ENCODE peak calls at places on chromosomes 12 and 14, in six cellular contexts. One of them, this sample, is unnamed.

GRCh38 chr14:69153848-69154208 is 909 bp upstream of the DCAF5 start:
- DNase-seq in H9: no peak
- DNase-seq in fibroblast of mammary gland: peak; percentile 37
- DNase-seq in astrocyte: peak; percentile 29
- DNase-seq in Calu3: no peak
- DNase-seq in activated B cell treated with CpG ODN at 0.5 μM for 24 hours: no peak
- DNase-seq in this sample: peak; percentile 26

GRCh38 chr12:52248541-52249035 is 15.5 kb downstream of the KRT7 start:
- DNase-seq in H9: peak; percentile 30
- DNase-seq in fibroblast of mammary gland: no peak
- DNase-seq in astrocyte: no peak
- DNase-seq in Calu3: peak; percentile 7
- DNase-seq in activated B cell treated with CpG ODN at 0.5 μM for 24 hours: no peak
- DNase-seq in this sample: no peak

GRCh38 chr12:130728158-130729058 is 12.3 kb upstream of the RIMBP2 start:
- DNase-seq in H9: peak; percentile 28
- DNase-seq in fibroblast of mammary gland: no peak
- DNase-seq in astrocyte: no peak
- DNase-seq in Calu3: no peak
- DNase-seq in activated B cell treated with CpG ODN at 0.5 μM for 24 hours: no peak
- DNase-seq in this sample: no peak

GRCh38 chr12:2306012-2306411 is 253.2 kb downstream of the CACNA1C start:
- DNase-seq in H9: peak; percentile 73
- DNase-seq in fibroblast of mammary gland: no peak
- DNase-seq in astrocyte: peak; percentile 49
- DNase-seq in Calu3: no peak
- DNase-seq in activated B cell treated with CpG ODN at 0.5 μM for 24 hours: no peak
- DNase-seq in this sample: no peak

GRCh38 chr14:20412422-20412821 is 879 bp downstream of the TEP1 start:
- DNase-seq in H9: no peak
- DNase-seq in fibroblast of mammary gland: no peak
- DNase-seq in astrocyte: no peak
- DNase-seq in Calu3: no peak
- DNase-seq in activated B cell treated with CpG ODN at 0.5 μM for 24 hours: no peak
- DNase-seq in this sample: peak; percentile 53

GRCh38 chr12:28012333-28012918 is 39.9 kb upstream of the PTHLH start:
- DNase-seq in H9: no peak
- DNase-seq in fibroblast of mammary gland: no peak
- DNase-seq in astrocyte: no peak
- DNase-seq in Calu3: no peak
- DNase-seq in activated B cell treated with CpG ODN at 0.5 μM for 24 hours: no peak
- DNase-seq in this sample: no peak

GRCh38 chr12:68560823-68561422 is 49.8 kb upstream of the RAP1B start:
- DNase-seq in H9: no peak
- DNase-seq in fibroblast of mammary gland: no peak
- DNase-seq in astrocyte: no peak
- DNase-seq in Calu3: no peak
- DNase-seq in activated B cell treated with CpG ODN at 0.5 μM for 24 hours: no peak
- DNase-seq in this sample: no peak

GRCh38 chr14:79515158-79515557 is 696.1 kb downstream of the DIO2 start:
- DNase-seq in H9: no peak
- DNase-seq in fibroblast of mammary gland: peak; percentile 11
- DNase-seq in astrocyte: no peak
- DNase-seq in Calu3: no peak
- DNase-seq in activated B cell treated with CpG ODN at 0.5 μM for 24 hours: no peak
- DNase-seq in this sample: no peak

GRCh38 chr12:89950421-89950820 is 241.8 kb upstream of the ATP2B1 start:
- DNase-seq in H9: no peak
- DNase-seq in fibroblast of mammary gland: peak; percentile 15
- DNase-seq in astrocyte: no peak
- DNase-seq in Calu3: no peak
- DNase-seq in activated B cell treated with CpG ODN at 0.5 μM for 24 hours: no peak
- DNase-seq in this sample: no peak

GRCh38 chr12:45726594-45727300 is 2.8 kb upstream of the ARID2 start:
- DNase-seq in H9: peak; percentile 48
- DNase-seq in fibroblast of mammary gland: peak; percentile 31
- DNase-seq in astrocyte: peak; percentile 17
- DNase-seq in Calu3: peak; percentile 16
- DNase-seq in activated B cell treated with CpG ODN at 0.5 μM for 24 hours: peak; percentile 46
- DNase-seq in this sample: peak; percentile 20

GRCh38 chr14:72743626-72744025 is 150.3 kb downstream of the DPF3 start:
- DNase-seq in H9: no peak
- DNase-seq in fibroblast of mammary gland: no peak
- DNase-seq in astrocyte: no peak
- DNase-seq in Calu3: no peak
- DNase-seq in activated B cell treated with CpG ODN at 0.5 μM for 24 hours: no peak
- DNase-seq in this sample: no peak

GRCh38 chr12:14408208-14408607 is 42.7 kb downstream of the ATF7IP start:
- DNase-seq in H9: no peak
- DNase-seq in fibroblast of mammary gland: peak; percentile 59
- DNase-seq in astrocyte: peak; percentile 51
- DNase-seq in Calu3: no peak
- DNase-seq in activated B cell treated with CpG ODN at 0.5 μM for 24 hours: no peak
- DNase-seq in this sample: no peak

GRCh38 chr12:26246483-26247164 is 51.3 kb downstream of the SSPN start:
- DNase-seq in H9: no peak
- DNase-seq in fibroblast of mammary gland: no peak
- DNase-seq in astrocyte: no peak
- DNase-seq in Calu3: peak; percentile 87
- DNase-seq in activated B cell treated with CpG ODN at 0.5 μM for 24 hours: no peak
- DNase-seq in this sample: no peak

GRCh38 chr12:76123301-76124212 is 39.1 kb upstream of the NAP1L1 start:
- DNase-seq in H9: no peak
- DNase-seq in fibroblast of mammary gland: peak; percentile 59
- DNase-seq in astrocyte: peak; percentile 61
- DNase-seq in Calu3: no peak
- DNase-seq in activated B cell treated with CpG ODN at 0.5 μM for 24 hours: no peak
- DNase-seq in this sample: no peak

GRCh38 chr12:29350080-29350479 is 30.9 kb downstream of the ERGIC2 start:
- DNase-seq in H9: no peak
- DNase-seq in fibroblast of mammary gland: peak; percentile 52
- DNase-seq in astrocyte: peak; percentile 25
- DNase-seq in Calu3: no peak
- DNase-seq in activated B cell treated with CpG ODN at 0.5 μM for 24 hours: no peak
- DNase-seq in this sample: no peak

GRCh38 chr12:80582431-80582830 is 125.0 kb upstream of the MYF6 start:
- DNase-seq in H9: no peak
- DNase-seq in fibroblast of mammary gland: no peak
- DNase-seq in astrocyte: no peak
- DNase-seq in Calu3: no peak
- DNase-seq in activated B cell treated with CpG ODN at 0.5 μM for 24 hours: no peak
- DNase-seq in this sample: no peak

GRCh38 chr12:45388545-45388944 is 172.7 kb downstream of the ANO6 start:
- DNase-seq in H9: no peak
- DNase-seq in fibroblast of mammary gland: peak; percentile 60
- DNase-seq in astrocyte: peak; percentile 30
- DNase-seq in Calu3: peak; percentile 8
- DNase-seq in activated B cell treated with CpG ODN at 0.5 μM for 24 hours: no peak
- DNase-seq in this sample: no peak

GRCh38 chr12:93441111-93441616 is 583 bp downstream of the UBE2N start:
- DNase-seq in H9: peak; percentile 38
- DNase-seq in fibroblast of mammary gland: no peak
- DNase-seq in astrocyte: no peak
- DNase-seq in Calu3: peak; percentile 52
- DNase-seq in activated B cell treated with CpG ODN at 0.5 μM for 24 hours: no peak
- DNase-seq in this sample: peak; percentile 48

GRCh38 chr12:1917172-1918070 is 1.0 kb downstream of the CACNA2D4 start:
- DNase-seq in H9: peak; percentile 22
- DNase-seq in fibroblast of mammary gland: no peak
- DNase-seq in astrocyte: no peak
- DNase-seq in Calu3: no peak
- DNase-seq in activated B cell treated with CpG ODN at 0.5 μM for 24 hours: no peak
- DNase-seq in this sample: peak; percentile 17

GRCh38 chr14:76930549-76930948 is 98.0 kb downstream of the IRF2BPL start:
- DNase-seq in H9: no peak
- DNase-seq in fibroblast of mammary gland: no peak
- DNase-seq in astrocyte: no peak
- DNase-seq in Calu3: no peak
- DNase-seq in activated B cell treated with CpG ODN at 0.5 μM for 24 hours: no peak
- DNase-seq in this sample: no peak

GRCh38 chr14:97401714-97402113 is 604.5 kb downstream of the VRK1 start:
- DNase-seq in H9: no peak
- DNase-seq in fibroblast of mammary gland: no peak
- DNase-seq in astrocyte: no peak
- DNase-seq in Calu3: no peak
- DNase-seq in activated B cell treated with CpG ODN at 0.5 μM for 24 hours: no peak
- DNase-seq in this sample: no peak

GRCh38 chr12:28795306-28795705 is 353.8 kb upstream of the FAR2 start:
- DNase-seq in H9: no peak
- DNase-seq in fibroblast of mammary gland: peak; percentile 47
- DNase-seq in astrocyte: peak; percentile 36
- DNase-seq in Calu3: no peak
- DNase-seq in activated B cell treated with CpG ODN at 0.5 μM for 24 hours: no peak
- DNase-seq in this sample: no peak

GRCh38 chr12:67161322-67161918 is 107.7 kb upstream of the CAND1 start:
- DNase-seq in H9: peak; percentile 46
- DNase-seq in fibroblast of mammary gland: peak; percentile 53
- DNase-seq in astrocyte: peak; percentile 12
- DNase-seq in Calu3: peak; percentile 59
- DNase-seq in activated B cell treated with CpG ODN at 0.5 μM for 24 hours: no peak
- DNase-seq in this sample: peak; percentile 41

GRCh38 chr14:88323520-88324199 is 591 bp upstream of the KCNK10 start:
- DNase-seq in H9: peak; percentile 64
- DNase-seq in fibroblast of mammary gland: peak; percentile 4
- DNase-seq in astrocyte: no peak
- DNase-seq in Calu3: peak; percentile 6
- DNase-seq in activated B cell treated with CpG ODN at 0.5 μM for 24 hours: peak; percentile 30
- DNase-seq in this sample: peak; percentile 87

GRCh38 chr14:90561031-90561430 is 164.2 kb downstream of the CALM1 start:
- DNase-seq in H9: no peak
- DNase-seq in fibroblast of mammary gland: no peak
- DNase-seq in astrocyte: no peak
- DNase-seq in Calu3: no peak
- DNase-seq in activated B cell treated with CpG ODN at 0.5 μM for 24 hours: no peak
- DNase-seq in this sample: no peak

GRCh38 chr12:131568336-131568735 is 142.6 kb upstream of the SFSWAP start:
- DNase-seq in H9: no peak
- DNase-seq in fibroblast of mammary gland: no peak
- DNase-seq in astrocyte: no peak
- DNase-seq in Calu3: no peak
- DNase-seq in activated B cell treated with CpG ODN at 0.5 μM for 24 hours: no peak
- DNase-seq in this sample: no peak

GRCh38 chr14:52413729-52414453 is 99.8 kb downstream of the PTGER2 start:
- DNase-seq in H9: no peak
- DNase-seq in fibroblast of mammary gland: peak; percentile 91
- DNase-seq in astrocyte: no peak
- DNase-seq in Calu3: no peak
- DNase-seq in activated B cell treated with CpG ODN at 0.5 μM for 24 hours: no peak
- DNase-seq in this sample: no peak

GRCh38 chr14:30655124-30655523 is 33.0 kb downstream of the SCFD1 start:
- DNase-seq in H9: no peak
- DNase-seq in fibroblast of mammary gland: peak; percentile 38
- DNase-seq in astrocyte: no peak
- DNase-seq in Calu3: no peak
- DNase-seq in activated B cell treated with CpG ODN at 0.5 μM for 24 hours: no peak
- DNase-seq in this sample: no peak

GRCh38 chr12:47818701-47819543 is 781 bp downstream of the HDAC7 start:
- DNase-seq in H9: peak; percentile 74
- DNase-seq in fibroblast of mammary gland: no peak
- DNase-seq in astrocyte: no peak
- DNase-seq in Calu3: peak; percentile 52
- DNase-seq in activated B cell treated with CpG ODN at 0.5 μM for 24 hours: peak; percentile 59
- DNase-seq in this sample: peak; percentile 83

GRCh38 chr14:76920572-76921175 is 94.5 kb downstream of the LRRC74A start:
- DNase-seq in H9: peak; percentile 64
- DNase-seq in fibroblast of mammary gland: peak; percentile 31
- DNase-seq in astrocyte: peak; percentile 16
- DNase-seq in Calu3: no peak
- DNase-seq in activated B cell treated with CpG ODN at 0.5 μM for 24 hours: no peak
- DNase-seq in this sample: no peak

GRCh38 chr14:49620182-49621113 is at the start of the genes MGAT2 and RPL36AL:
- DNase-seq in H9: peak; percentile 99
- DNase-seq in fibroblast of mammary gland: peak; percentile 99
- DNase-seq in astrocyte: peak; percentile 98
- DNase-seq in Calu3: peak; percentile 99
- DNase-seq in activated B cell treated with CpG ODN at 0.5 μM for 24 hours: peak; percentile 90
- DNase-seq in this sample: peak; percentile 98
- TF ChIP-seq CTCF in H9: peak; percentile 42
- TF ChIP-seq CTCF in fibroblast of mammary gland: peak; percentile 5
- TF ChIP-seq CTCF in astrocyte: no peak
- TF ChIP-seq CTCF in Calu3: no peak
- TF ChIP-seq CTCF in activated B cell treated with CpG ODN at 0.5 μM for 24 hours: no peak
- TF ChIP-seq CTCF in this sample: no peak

DNA sequence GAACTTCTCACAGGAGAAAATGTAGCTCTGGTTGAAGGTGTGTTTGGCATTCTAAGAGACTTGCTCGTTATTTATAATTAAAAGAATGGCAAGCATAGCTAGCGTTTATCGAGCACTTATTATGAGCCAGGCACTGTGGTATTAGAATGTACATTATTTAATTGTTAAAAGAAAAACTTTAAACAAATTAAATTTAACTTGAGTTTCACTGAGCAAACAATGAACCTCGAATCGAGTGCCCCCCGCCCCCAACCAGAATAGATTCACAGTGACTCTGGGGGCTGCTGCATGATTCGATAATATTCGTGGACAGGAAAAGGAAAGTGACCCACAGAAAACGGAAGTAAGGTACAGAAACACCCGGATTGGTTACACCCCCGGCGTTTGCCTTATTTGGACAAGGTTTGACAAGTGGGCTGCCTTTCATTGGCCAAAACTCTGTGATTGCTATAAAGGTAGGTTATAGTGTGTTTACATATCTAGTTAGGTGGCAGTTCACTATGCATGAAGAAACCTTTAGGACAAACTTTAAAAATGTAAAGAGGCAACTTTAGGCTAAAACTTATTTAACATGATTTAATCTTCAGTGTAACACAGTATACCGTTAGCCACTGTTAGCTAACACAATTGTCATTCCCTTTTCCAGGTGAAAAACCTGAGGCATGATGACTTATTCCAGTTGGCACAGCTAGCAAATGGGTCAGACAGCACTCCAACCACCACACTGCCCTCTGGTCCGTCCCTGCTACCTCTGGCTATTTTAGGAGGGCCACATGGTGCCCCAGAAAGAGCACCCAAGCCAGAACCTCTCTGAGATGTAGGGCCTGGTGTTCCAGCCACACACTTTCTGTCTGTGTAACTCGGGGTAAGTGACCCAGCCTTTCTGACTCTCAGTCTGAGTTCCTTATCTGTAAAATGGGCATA is 7.1 kb downstream of the SCNN1A start:
- DNase-seq in H9: no peak
- DNase-seq in fibroblast of mammary gland: no peak
- DNase-seq in astrocyte: no peak
- DNase-seq in Calu3: no peak
- DNase-seq in activated B cell treated with CpG ODN at 0.5 μM for 24 hours: no peak
- DNase-seq in this sample: no peak
- TF ChIP-seq CTCF in H9: no peak
- TF ChIP-seq CTCF in fibroblast of mammary gland: no peak
- TF ChIP-seq CTCF in astrocyte: no peak
- TF ChIP-seq CTCF in Calu3: no peak
- TF ChIP-seq CTCF in activated B cell treated with CpG ODN at 0.5 μM for 24 hours: no peak
- TF ChIP-seq CTCF in this sample: no peak

GRCh38 chr12:124913474-124914391 is 717 bp downstream of the UBC start:
- DNase-seq in H9: peak; percentile 85
- DNase-seq in fibroblast of mammary gland: peak; percentile 71
- DNase-seq in astrocyte: peak; percentile 57
- DNase-seq in Calu3: peak; percentile 95
- DNase-seq in activated B cell treated with CpG ODN at 0.5 μM for 24 hours: peak; percentile 81
- DNase-seq in this sample: peak; percentile 65
- TF ChIP-seq CTCF in H9: peak; percentile 69
- TF ChIP-seq CTCF in fibroblast of mammary gland: peak; percentile 40
- TF ChIP-seq CTCF in astrocyte: peak; percentile 6
- TF ChIP-seq CTCF in Calu3: peak; percentile 65
- TF ChIP-seq CTCF in activated B cell treated with CpG ODN at 0.5 μM for 24 hours: no peak
- TF ChIP-seq CTCF in this sample: peak; percentile 55

GRCh38 chr14:44353805-44354204 is 153.3 kb downstream of the FSCB start:
- DNase-seq in H9: no peak
- DNase-seq in fibroblast of mammary gland: no peak
- DNase-seq in astrocyte: no peak
- DNase-seq in Calu3: no peak
- DNase-seq in activated B cell treated with CpG ODN at 0.5 μM for 24 hours: no peak
- DNase-seq in this sample: no peak
- TF ChIP-seq CTCF in H9: no peak
- TF ChIP-seq CTCF in fibroblast of mammary gland: no peak
- TF ChIP-seq CTCF in astrocyte: no peak
- TF ChIP-seq CTCF in Calu3: no peak
- TF ChIP-seq CTCF in activated B cell treated with CpG ODN at 0.5 μM for 24 hours: no peak
- TF ChIP-seq CTCF in this sample: no peak